ENCODE peak calls at places on chromosomes 5 and 9, in four cellular contexts. E is A549, P is K562, M is GM12878. K is an unnamed sample.

GRCh38 chr5:169870221-169870620 is 110.1 kb downstream of the INSYN2B start:
- DNase-seq in E (no peak), P (no peak), M (no peak), K (no peak)

GRCh38 chr9:109172935-109173334 is 5.9 kb upstream of the FRRS1L start:
- DNase-seq in P (no peak), M (no peak), E (no peak), K (no peak)

GRCh38 chr5:119229950-119230349 is 125.9 kb upstream of the TNFAIP8 start:
- DNase-seq in E (no peak), P (no peak), M (no peak), K (no peak)

GRCh38 chr5:79983618-79984017 is 7.4 kb downstream of the MTX3 start:
- DNase-seq in M (no peak), P (no peak), E (no peak), K (no peak)

GRCh38 chr5:170164921-170165320 is 59.2 kb downstream of the FOXI1 start:
- DNase-seq in M (no peak), E (no peak), P (no peak), K (no peak)

GRCh38 chr5:158538506-158539074 is 561.1 kb downstream of the EBF1 start:
- DNase-seq in P (no peak), E (no peak), M (peak; percentile 27), K (no peak)

GRCh38 chr9:130765135-130766030 is 69.7 kb upstream of the ABL1 start:
- DNase-seq in M (peak; percentile 64), E (no peak), P (no peak), K (no peak)

GRCh38 chr5:10251409-10251808 is 1.3 kb downstream of the CCT5 start:
- DNase-seq in E (no peak), M (no peak), P (no peak), K (peak; percentile 66)

GRCh38 chr5:55920784-55921183 is 69.6 kb downstream of the IL31RA start:
- DNase-seq in E (no peak), P (no peak), M (no peak), K (no peak)

GRCh38 chr5:139090566-139090965 is 107.6 kb downstream of the SIL1 start:
- DNase-seq in P (no peak), M (no peak), E (no peak), K (no peak)

GRCh38 chr9:33378121-33378795 is 24.1 kb downstream of the AQP7 start:
- DNase-seq in P (no peak), E (no peak), M (no peak), K (no peak)

GRCh38 chr5:127305486-127305885 is 14.9 kb downstream of the MEGF10 start:
- DNase-seq in E (no peak), P (no peak), M (no peak), K (no peak)

GRCh38 chr5:110085826-110086225 is 396.1 kb downstream of the MAN2A1 start:
- DNase-seq in M (no peak), P (no peak), E (no peak), K (no peak)

GRCh38 chr9:81671880-81672280 is 17.5 kb downstream of the TLE1 start:
- DNase-seq in M (no peak), P (no peak), E (no peak), K (no peak)

GRCh38 chr9:76425677-76426453 is 31.6 kb upstream of the RFK start:
- DNase-seq in M (no peak), P (no peak), E (no peak), K (no peak)

GRCh38 chr5:145510324-145510723 is 324.8 kb downstream of the PRELID2 start:
- DNase-seq in P (no peak), E (no peak), M (no peak), K (no peak)

GRCh38 chr5:72185717-72186388 is 78.6 kb downstream of the MAP1B start:
- DNase-seq in E (no peak), M (no peak), P (no peak), K (no peak)

GRCh38 chr9:14193338-14193980 is 120.5 kb downstream of the NFIB start:
- DNase-seq in P (no peak), E (no peak), M (no peak), K (no peak)

GRCh38 chr5:36703245-36703860 is 96.9 kb downstream of the SLC1A3 start:
- DNase-seq in M (no peak), P (no peak), E (no peak), K (no peak)

GRCh38 chr5:159061186-159061796 is 38.4 kb downstream of the EBF1 start:
- DNase-seq in M (no peak), E (no peak), P (peak; percentile 12), K (no peak)

GRCh38 chr5:16600397-16600796 is 16.4 kb downstream of the RETREG1 start:
- DNase-seq in M (no peak), E (no peak), P (no peak), K (no peak)

GRCh38 chr9:130535818-130536521 is 43.4 kb upstream of the FUBP3 start:
- DNase-seq in M (no peak), P (peak; percentile 90), E (no peak), K (peak; percentile 25)

GRCh38 chr5:178555005-178555404 is 35.2 kb downstream of the COL23A1 start:
- DNase-seq in P (peak; percentile 77), E (no peak), M (no peak), K (no peak)

GRCh38 chr9:35106343-35106730 is 3.4 kb upstream of the STOML2 start:
- DNase-seq in P (no peak), M (no peak), E (no peak), K (no peak)

GRCh38 chr5:140868721-140869554 is at the start of gene PCDHA11:
- DNase-seq in P (peak; percentile 19), M (no peak), E (peak; percentile 35), K (peak; percentile 45)

GRCh38 chr5:116773926-116774325 is 199.3 kb upstream of the SEMA6A start:
- DNase-seq in M (no peak), E (no peak), P (no peak), K (no peak)

GRCh38 chr9:116469128-116469527 is 218.0 kb upstream of the TRIM32 start:
- DNase-seq in E (no peak), P (no peak), M (no peak), K (no peak)

GRCh38 chr5:10324519-10325370 is 17.0 kb upstream of the CMBL start:
- DNase-seq in E (no peak), M (no peak), P (peak; percentile 51), K (no peak)

GRCh38 chr9:131562032-131562959 is 17.0 kb downstream of the PRRT1B start:
- DNase-seq in P (no peak), M (no peak), E (no peak), K (peak; percentile 18)

GRCh38 chr9:22813520-22813919 is 366.9 kb downstream of the DMRTA1 start:
- DNase-seq in P (no peak), M (no peak), E (no peak), K (peak; percentile 2)

GRCh38 chr5:177404641-177405134 is 4.2 kb upstream of the PFN3 start:
- DNase-seq in M (no peak), E (no peak), P (no peak), K (no peak)

GRCh38 chr5:177403826-177404640 is 3.6 kb upstream of the PFN3 start:
- DNase-seq in P (peak; percentile 94), M (no peak), E (peak; percentile 95), K (no peak)

GRCh38 chr5:177405312-177405711 is 4.1 kb downstream of the F12 start:
- DNase-seq in E (no peak), P (no peak), M (no peak), K (no peak)

GRCh38 chr5:177403194-177403825 is 2.8 kb upstream of the PFN3 start:
- DNase-seq in E (peak; percentile 54), P (peak; percentile 24), M (no peak), K (no peak)

GRCh38 chr5:177405805-177406204 is 3.6 kb downstream of the F12 start:
- DNase-seq in M (no peak), E (no peak), P (no peak), K (no peak)
- TF ChIP-seq POLR2AphosphoS2 in M (no peak), E (no peak), P (no peak), K (no peak)

DNA sequence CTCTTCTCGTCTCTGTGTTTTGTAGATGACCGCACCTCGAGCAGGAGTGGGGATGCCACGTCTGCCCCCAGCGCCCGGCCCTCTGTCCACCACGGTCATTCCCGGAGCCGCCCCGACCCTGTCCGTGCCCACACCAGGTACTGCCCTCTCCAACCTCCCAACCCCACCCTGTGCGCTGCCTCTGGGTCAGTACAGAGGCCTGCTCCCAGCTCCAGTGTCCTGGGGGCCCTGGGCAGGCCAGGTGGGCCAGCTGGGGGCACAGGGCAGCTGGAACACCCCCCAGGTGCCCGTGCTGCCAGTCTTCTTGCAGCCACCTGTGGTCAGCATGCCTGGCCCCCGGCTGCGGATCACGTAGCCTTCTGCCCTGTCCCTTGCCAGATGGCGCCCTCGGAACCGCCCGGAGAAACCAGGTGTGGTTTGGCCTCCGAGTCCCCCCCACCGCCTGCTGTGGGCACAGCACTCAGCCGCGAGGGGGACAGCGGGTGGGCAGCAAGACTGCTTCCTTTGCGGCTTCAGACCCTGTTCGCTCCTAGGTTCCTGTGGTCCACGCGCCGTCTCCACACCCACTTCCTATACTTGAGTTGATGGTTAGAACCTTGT is 133.7 kb downstream of the WNK2 start:
- DNase-seq in P (no peak), E (no peak), M (no peak), K (no peak)
- TF ChIP-seq BHLHE40 in P (no peak), E (no peak), M (no peak), K (no peak)

DNA sequence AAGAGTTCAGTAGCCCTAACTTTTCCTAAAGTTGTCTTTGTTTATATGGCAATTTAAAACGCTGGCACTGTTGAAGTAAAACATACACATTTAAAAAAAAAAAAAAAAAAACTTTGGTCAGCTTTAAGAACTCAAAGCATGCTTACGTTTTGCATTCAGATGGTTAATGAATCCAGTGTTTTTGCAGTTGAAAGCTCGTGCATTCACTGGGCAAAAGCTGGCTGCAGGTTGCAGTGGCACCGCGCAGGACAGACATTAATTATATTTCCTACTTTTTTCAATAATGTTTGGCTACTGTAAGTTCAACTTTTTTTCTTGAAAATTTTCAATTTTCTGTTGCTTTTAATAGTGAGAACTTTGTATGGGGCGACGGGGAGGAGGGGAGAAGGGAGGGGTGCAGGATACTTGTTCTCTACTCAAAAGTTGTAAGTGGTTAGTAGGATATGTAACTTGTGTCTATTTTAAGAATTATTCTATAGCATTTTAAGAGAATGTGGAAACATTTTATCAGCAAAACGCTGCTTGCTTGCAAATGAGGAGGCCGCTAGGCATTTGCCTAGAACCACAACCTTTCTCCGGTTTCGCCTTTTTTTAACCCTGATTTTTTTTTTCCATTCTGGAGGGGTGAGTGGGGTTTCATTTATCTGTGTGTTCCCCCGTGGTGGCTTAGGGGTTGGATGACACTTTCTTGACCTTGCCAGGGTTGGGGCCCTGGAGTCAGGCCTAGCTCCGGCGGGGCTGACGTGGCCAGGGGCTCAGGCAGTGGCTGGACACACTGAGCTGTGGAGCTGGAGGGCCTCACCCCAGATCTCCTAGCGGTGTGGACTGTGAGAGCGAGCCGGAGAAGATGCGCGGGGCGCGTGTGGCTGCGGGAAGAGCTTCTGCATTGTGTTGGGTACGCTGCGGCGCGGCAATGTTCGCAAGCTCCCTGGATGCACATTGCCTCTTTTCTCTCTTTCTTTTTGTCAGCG is 4.2 kb downstream of the NR2F1 start:
- DNase-seq in E (no peak), P (no peak), M (no peak), K (no peak)
- TF ChIP-seq RFX5 in E (no peak), P (no peak), M (no peak), K (no peak)

DNA sequence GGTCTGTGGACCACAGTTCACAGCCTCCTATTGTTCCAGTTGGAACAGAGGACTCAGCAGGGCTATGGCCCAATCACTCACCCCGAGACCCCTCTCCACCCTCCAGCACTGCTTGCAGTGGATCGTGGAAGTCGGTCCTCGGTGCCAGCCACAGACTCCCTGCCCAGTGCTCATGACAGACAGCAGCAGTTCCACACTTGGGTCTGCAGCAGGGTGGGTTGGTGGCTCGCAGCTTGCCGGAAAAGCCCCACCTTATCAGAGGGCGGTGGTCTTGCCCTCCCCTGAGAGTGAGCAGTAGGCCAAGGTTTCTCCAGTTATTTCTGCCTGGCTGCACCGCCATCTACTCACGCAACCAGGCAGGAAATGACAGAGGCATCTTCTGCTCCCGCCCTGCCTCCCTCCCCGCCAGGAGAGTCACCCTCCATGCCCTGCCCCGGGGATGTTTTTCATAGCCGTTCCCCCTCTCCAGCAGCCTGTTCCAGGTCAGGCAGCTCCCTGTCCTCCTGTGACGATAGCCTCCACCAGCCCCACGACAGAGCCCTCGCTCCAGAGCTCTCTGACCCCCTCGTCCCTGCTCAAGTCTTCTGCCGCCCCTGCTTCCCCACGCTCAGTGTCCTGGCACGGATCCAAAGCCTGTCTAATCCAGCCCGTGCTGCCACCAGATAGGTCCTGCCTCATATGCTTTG is 34.5 kb downstream of the UNC5A start:
- DNase-seq in M (no peak), E (no peak), P (no peak), K (no peak)
- TF ChIP-seq POLR2AphosphoS2 in M (no peak), E (no peak), P (no peak), K (no peak)